ENCODE peak calls at places on chromosomes 5 and 9, in eight cellular contexts. U, A, K, P, B, Q, G and Y are unnamed samples.

GRCh38 chr9:127360205-127360604 is 36.8 kb upstream of the SLC2A8 start:
- DNase-seq in U (no peak), A (no peak), K (no peak), P (no peak), B (peak; percentile 31), Q (peak; percentile 25), G (no peak), Y (no peak)

GRCh38 chr9:32571969-32572899 is 725 bp downstream of the NDUFB6 start:
- DNase-seq in U (peak; percentile 64), A (peak; percentile 69), K (peak; percentile 50), P (peak; percentile 63), B (peak; percentile 82), Q (peak; percentile 88), G (peak; percentile 46), Y (peak; percentile 87)

GRCh38 chr5:6504677-6505414 is 56.2 kb downstream of the UBE2QL1 start:
- DNase-seq in U (peak; percentile 95), A (no peak), K (no peak), P (no peak), B (no peak), Q (peak; percentile 7), G (peak; percentile 75), Y (no peak)

GRCh38 chr9:92661761-92662160 is 8.2 kb downstream of the IPPK start:
- DNase-seq in U (no peak), A (no peak), K (no peak), P (no peak), B (no peak), Q (no peak), G (no peak), Y (no peak)

GRCh38 chr5:176956756-176957155 is 49.8 kb downstream of the UIMC1 start:
- DNase-seq in U (no peak), A (no peak), K (no peak), P (no peak), B (no peak), Q (no peak), G (no peak), Y (no peak)

GRCh38 chr5:149363345-149363744 is 5.5 kb downstream of the PCYOX1L start:
- DNase-seq in U (no peak), A (no peak), K (no peak), P (no peak), B (peak; percentile 70), Q (no peak), G (no peak), Y (no peak)

GRCh38 chr5:141771031-141771430 is 89.0 kb upstream of the ARAP3 start:
- DNase-seq in U (no peak), A (no peak), K (no peak), P (no peak), B (no peak), Q (no peak), G (no peak), Y (no peak)

GRCh38 chr5:132687995-132688394 is 14.2 kb downstream of the IL4 start:
- DNase-seq in U (no peak), A (peak; percentile 23), K (no peak), P (no peak), B (no peak), Q (no peak), G (no peak), Y (no peak)

GRCh38 chr9:17810728-17811634 is 232.1 kb downstream of the SH3GL2 start:
- DNase-seq in U (peak; percentile 43), A (peak; percentile 38), K (no peak), P (no peak), B (peak; percentile 59), Q (peak; percentile 62), G (peak; percentile 4), Y (peak; percentile 87)

GRCh38 chr5:132103380-132103951 is 29.9 kb downstream of the CSF2 start:
- DNase-seq in U (no peak), A (peak; percentile 63), K (peak; percentile 56), P (peak; percentile 90), B (peak; percentile 5), Q (peak; percentile 92), G (no peak), Y (peak; percentile 38)

GRCh38 chr5:105573575-105573974 is 2011.0 kb upstream of the NUDT12 start:
- DNase-seq in U (no peak), A (no peak), K (no peak), P (no peak), B (no peak), Q (peak; percentile 23), G (no peak), Y (no peak)

GRCh38 chr9:137148242-137148641 is 9.3 kb downstream of the GRIN1 start:
- DNase-seq in U (no peak), A (no peak), K (no peak), P (no peak), B (no peak), Q (no peak), G (no peak), Y (no peak)

GRCh38 chr5:132261881-132262845 is 4.7 kb downstream of the PDLIM4 start:
- DNase-seq in U (no peak), A (no peak), K (no peak), P (no peak), B (no peak), Q (no peak), G (no peak), Y (no peak)

GRCh38 chr5:149128023-149128875 is 13.0 kb upstream of the ABLIM3 start:
- DNase-seq in U (no peak), A (peak; percentile 13), K (no peak), P (peak; percentile 54), B (no peak), Q (peak; percentile 43), G (no peak), Y (peak; percentile 55)

GRCh38 chr9:32265037-32265436 is 119.4 kb upstream of the ACO1 start:
- DNase-seq in U (no peak), A (no peak), K (no peak), P (no peak), B (no peak), Q (no peak), G (no peak), Y (no peak)

GRCh38 chr5:149731332-149731616 is 1.2 kb downstream of the PPARGC1B start:
- DNase-seq in U (no peak), A (no peak), K (no peak), P (peak; percentile 58), B (no peak), Q (no peak), G (no peak), Y (no peak)

GRCh38 chr9:88950341-88951141 is 40.7 kb upstream of the S1PR3 start:
- DNase-seq in U (no peak), A (no peak), K (no peak), P (no peak), B (peak; percentile 23), Q (peak; percentile 87), G (no peak), Y (peak; percentile 14)

GRCh38 chr5:124061663-124062062 is 549.7 kb downstream of the CSNK1G3 start:
- DNase-seq in U (no peak), A (no peak), K (no peak), P (no peak), B (no peak), Q (peak; percentile 45), G (no peak), Y (peak; percentile 84)

GRCh38 chr5:131254741-131255140 is 9.1 kb upstream of the CDC42SE2 start:
- DNase-seq in U (no peak), A (no peak), K (no peak), P (no peak), B (no peak), Q (no peak), G (no peak), Y (no peak)

GRCh38 chr5:36156619-36157018 is 4.7 kb downstream of the SKP2 start:
- DNase-seq in U (no peak), A (no peak), K (no peak), P (peak; percentile 46), B (no peak), Q (peak; percentile 72), G (no peak), Y (peak; percentile 63)

GRCh38 chr5:17374973-17375844 is 122.8 kb upstream of the TAF11L2 start:
- DNase-seq in U (no peak), A (no peak), K (no peak), P (no peak), B (no peak), Q (peak; percentile 72), G (no peak), Y (no peak)

GRCh38 chr9:122951056-122951455 is 10.2 kb downstream of the RABGAP1 start:
- DNase-seq in U (no peak), A (no peak), K (no peak), P (no peak), B (no peak), Q (no peak), G (no peak), Y (no peak)

GRCh38 chr5:147481857-147482256 is 28.0 kb downstream of the DPYSL3 start:
- DNase-seq in U (no peak), A (no peak), K (no peak), P (no peak), B (peak; percentile 38), Q (peak; percentile 85), G (peak; percentile 11), Y (no peak)

GRCh38 chr9:35051069-35051967 is 21.1 kb downstream of the VCP start:
- DNase-seq in U (no peak), A (peak; percentile 67), K (peak; percentile 10), P (peak; percentile 46), B (peak; percentile 28), Q (peak; percentile 55), G (no peak), Y (peak; percentile 81)

GRCh38 chr5:53366245-53366644 is 114.2 kb upstream of the FST start:
- DNase-seq in U (no peak), A (no peak), K (no peak), P (no peak), B (no peak), Q (peak; percentile 79), G (no peak), Y (no peak)

GRCh38 chr5:88551724-88552345 is 283.2 kb upstream of the TMEM161B start:
- DNase-seq in U (no peak), A (no peak), K (no peak), P (no peak), B (peak; percentile 87), Q (no peak), G (no peak), Y (no peak)

GRCh38 chr9:136858452-136858843 is 6.3 kb downstream of the MAMDC4 start:
- DNase-seq in U (no peak), A (no peak), K (no peak), P (no peak), B (no peak), Q (no peak), G (peak; percentile 58), Y (no peak)

GRCh38 chr9:38322937-38323336 is 69.6 kb upstream of the ALDH1B1 start:
- DNase-seq in U (no peak), A (no peak), K (no peak), P (no peak), B (no peak), Q (no peak), G (no peak), Y (no peak)

GRCh38 chr5:59246470-59247250 is 646.9 kb downstream of the PDE4D start:
- DNase-seq in U (no peak), A (no peak), K (no peak), P (no peak), B (no peak), Q (peak; percentile 68), G (no peak), Y (peak; percentile 8)

GRCh38 chr5:96177303-96177869 is 215.7 kb upstream of the ELL2 start:
- DNase-seq in U (no peak), A (no peak), K (no peak), P (no peak), B (no peak), Q (peak; percentile 93), G (no peak), Y (peak; percentile 74)

GRCh38 chr5:157076558-157076957 is 17.6 kb upstream of the HAVCR1 start:
- DNase-seq in U (no peak), A (no peak), K (no peak), P (peak; percentile 26), B (peak; percentile 11), Q (peak; percentile 41), G (no peak), Y (no peak)

GRCh38 chr5:132419517-132420468 is 50.3 kb downstream of the SLC22A5 start:
- DNase-seq in U (peak; percentile 62), A (peak; percentile 75), K (peak; percentile 48), P (peak; percentile 89), B (peak; percentile 76), Q (peak; percentile 79), G (peak; percentile 53), Y (peak; percentile 81)

GRCh38 chr5:122262107-122262506 is 49.9 kb upstream of the SNCAIP start:
- DNase-seq in U (no peak), A (no peak), K (no peak), P (peak; percentile 28), B (no peak), Q (peak; percentile 74), G (no peak), Y (peak; percentile 47)

GRCh38 chr5:172496671-172497371 is 42.5 kb upstream of the SH3PXD2B start:
- DNase-seq in U (no peak), A (no peak), K (no peak), P (no peak), B (peak; percentile 45), Q (peak; percentile 15), G (no peak), Y (no peak)